ENCODE peak calls at places on chromosome 18, in six cellular contexts. One of them, this sample, is unnamed.

GRCh38 chr18:45666520-45666919 is 51.2 kb downstream of the SLC14A2 start:
- DNase-seq in neuronal stem cell: no peak
- DNase-seq in CD8-positive, alpha-beta T cell: no peak
- DNase-seq in effector memory CD4-positive, alpha-beta T cell: no peak
- DNase-seq in CD4-positive, alpha-beta T cell: no peak
- DNase-seq in uterus: no peak
- DNase-seq in this sample: peak

GRCh38 chr18:46447792-46448191 is 209.2 kb downstream of the LOXHD1 start:
- DNase-seq in neuronal stem cell: no peak
- DNase-seq in CD8-positive, alpha-beta T cell: no peak
- DNase-seq in effector memory CD4-positive, alpha-beta T cell: no peak
- DNase-seq in CD4-positive, alpha-beta T cell: no peak
- DNase-seq in uterus: no peak
- DNase-seq in this sample: no peak

GRCh38 chr18:75377258-75377657 is 50.2 kb downstream of the SMIM21 start:
- DNase-seq in neuronal stem cell: no peak
- DNase-seq in CD8-positive, alpha-beta T cell: no peak
- DNase-seq in effector memory CD4-positive, alpha-beta T cell: no peak
- DNase-seq in CD4-positive, alpha-beta T cell: no peak
- DNase-seq in uterus: no peak
- DNase-seq in this sample: no peak

GRCh38 chr18:63158012-63158631 is 161.4 kb downstream of the BCL2 start:
- DNase-seq in neuronal stem cell: no peak
- DNase-seq in CD8-positive, alpha-beta T cell: no peak
- DNase-seq in effector memory CD4-positive, alpha-beta T cell: no peak
- DNase-seq in CD4-positive, alpha-beta T cell: no peak
- DNase-seq in uterus: no peak
- DNase-seq in this sample: no peak

GRCh38 chr18:21281611-21282010 is 39.6 kb downstream of the GREB1L start:
- DNase-seq in neuronal stem cell: no peak
- DNase-seq in CD8-positive, alpha-beta T cell: no peak
- DNase-seq in effector memory CD4-positive, alpha-beta T cell: no peak
- DNase-seq in CD4-positive, alpha-beta T cell: no peak
- DNase-seq in uterus: no peak
- DNase-seq in this sample: no peak

GRCh38 chr18:48663096-48663930 is 124.5 kb downstream of the CTIF start:
- DNase-seq in neuronal stem cell: no peak
- DNase-seq in CD8-positive, alpha-beta T cell: no peak
- DNase-seq in effector memory CD4-positive, alpha-beta T cell: no peak
- DNase-seq in CD4-positive, alpha-beta T cell: peak
- DNase-seq in uterus: no peak
- DNase-seq in this sample: no peak

GRCh38 chr18:45670281-45670962 is 53.6 kb upstream of the SLC14A1 start:
- DNase-seq in neuronal stem cell: no peak
- DNase-seq in CD8-positive, alpha-beta T cell: peak
- DNase-seq in effector memory CD4-positive, alpha-beta T cell: peak
- DNase-seq in CD4-positive, alpha-beta T cell: no peak
- DNase-seq in uterus: no peak
- DNase-seq in this sample: peak

GRCh38 chr18:62736077-62736476 is 20.7 kb downstream of the PHLPP1 start:
- DNase-seq in neuronal stem cell: no peak
- DNase-seq in CD8-positive, alpha-beta T cell: no peak
- DNase-seq in effector memory CD4-positive, alpha-beta T cell: no peak
- DNase-seq in CD4-positive, alpha-beta T cell: no peak
- DNase-seq in uterus: no peak
- DNase-seq in this sample: no peak

GRCh38 chr18:75473316-75473715 is 45.8 kb upstream of the SMIM21 start:
- DNase-seq in neuronal stem cell: no peak
- DNase-seq in CD8-positive, alpha-beta T cell: no peak
- DNase-seq in effector memory CD4-positive, alpha-beta T cell: no peak
- DNase-seq in CD4-positive, alpha-beta T cell: no peak
- DNase-seq in uterus: no peak
- DNase-seq in this sample: no peak

GRCh38 chr18:6959110-6959509 is 158.5 kb downstream of the LAMA1 start:
- DNase-seq in neuronal stem cell: no peak
- DNase-seq in CD8-positive, alpha-beta T cell: no peak
- DNase-seq in effector memory CD4-positive, alpha-beta T cell: no peak
- DNase-seq in CD4-positive, alpha-beta T cell: no peak
- DNase-seq in uterus: no peak
- DNase-seq in this sample: no peak

GRCh38 chr18:70319185-70319584 is 30.3 kb downstream of the SOCS6 start:
- DNase-seq in neuronal stem cell: no peak
- DNase-seq in CD8-positive, alpha-beta T cell: no peak
- DNase-seq in effector memory CD4-positive, alpha-beta T cell: no peak
- DNase-seq in CD4-positive, alpha-beta T cell: no peak
- DNase-seq in uterus: no peak
- DNase-seq in this sample: no peak

GRCh38 chr18:69882965-69883668 is 64.6 kb downstream of the CD226 start:
- DNase-seq in neuronal stem cell: no peak
- DNase-seq in CD8-positive, alpha-beta T cell: no peak
- DNase-seq in effector memory CD4-positive, alpha-beta T cell: no peak
- DNase-seq in CD4-positive, alpha-beta T cell: no peak
- DNase-seq in uterus: no peak
- DNase-seq in this sample: no peak

GRCh38 chr18:70991577-70991976 is 702.7 kb downstream of the SOCS6 start:
- DNase-seq in neuronal stem cell: no peak
- DNase-seq in CD8-positive, alpha-beta T cell: no peak
- DNase-seq in effector memory CD4-positive, alpha-beta T cell: no peak
- DNase-seq in CD4-positive, alpha-beta T cell: no peak
- DNase-seq in uterus: no peak
- DNase-seq in this sample: no peak

GRCh38 chr18:46174317-46175039 is 70.3 kb downstream of the HAUS1 start:
- DNase-seq in neuronal stem cell: peak
- DNase-seq in CD8-positive, alpha-beta T cell: peak
- DNase-seq in effector memory CD4-positive, alpha-beta T cell: peak
- DNase-seq in CD4-positive, alpha-beta T cell: peak
- DNase-seq in uterus: peak
- DNase-seq in this sample: peak

DNA sequence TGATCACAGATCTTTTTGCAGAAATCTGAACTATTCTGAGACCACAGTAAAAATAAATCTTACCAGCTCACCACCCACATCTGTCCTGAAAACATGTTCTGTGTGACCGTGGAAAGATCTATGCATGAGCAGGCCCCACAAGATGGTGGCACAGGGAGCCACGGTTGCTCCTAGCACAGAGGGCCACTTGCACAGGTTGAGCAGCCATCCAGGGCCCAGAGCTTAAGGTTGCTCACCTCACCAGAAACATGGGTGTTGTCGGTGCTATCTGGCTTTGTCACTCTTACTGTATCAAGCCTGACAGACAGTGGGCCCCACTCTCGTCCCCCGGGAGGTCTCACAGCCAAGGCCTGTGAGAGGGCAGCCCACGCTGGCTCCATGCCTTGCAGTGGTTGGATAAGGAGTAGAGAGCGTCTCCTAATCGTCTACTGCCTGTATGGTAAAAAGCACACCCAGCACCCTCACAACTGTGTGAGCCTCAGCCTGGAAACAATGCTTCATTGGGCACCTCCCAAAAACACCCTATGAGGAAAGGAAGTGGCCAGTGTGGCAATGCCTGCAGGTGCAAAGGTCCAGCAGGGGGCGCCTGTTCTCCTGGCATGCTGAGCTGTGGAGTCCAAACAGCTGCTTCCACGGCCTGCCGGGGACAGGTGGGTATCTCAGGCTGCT is 19.6 kb downstream of the TUBB6 start:
- DNase-seq in neuronal stem cell: peak
- DNase-seq in CD8-positive, alpha-beta T cell: peak
- DNase-seq in effector memory CD4-positive, alpha-beta T cell: peak
- DNase-seq in CD4-positive, alpha-beta T cell: peak
- DNase-seq in uterus: peak
- DNase-seq in this sample: peak
- H3K27ac ChIP-seq in neuronal stem cell: no peak
- H3K27ac ChIP-seq in CD8-positive, alpha-beta T cell: no peak
- H3K27ac ChIP-seq in effector memory CD4-positive, alpha-beta T cell: no peak
- H3K27ac ChIP-seq in CD4-positive, alpha-beta T cell: no peak
- H3K27ac ChIP-seq in uterus: no peak
- H3K27ac ChIP-seq in this sample: peak

GRCh38 chr18:31723639-31723997 is 37.1 kb downstream of the SLC25A52 start:
- DNase-seq in neuronal stem cell: no peak
- DNase-seq in CD8-positive, alpha-beta T cell: no peak
- DNase-seq in effector memory CD4-positive, alpha-beta T cell: no peak
- DNase-seq in CD4-positive, alpha-beta T cell: no peak
- DNase-seq in uterus: no peak
- DNase-seq in this sample: no peak
- H3K27ac ChIP-seq in neuronal stem cell: no peak
- H3K27ac ChIP-seq in CD8-positive, alpha-beta T cell: no peak
- H3K27ac ChIP-seq in effector memory CD4-positive, alpha-beta T cell: no peak
- H3K27ac ChIP-seq in CD4-positive, alpha-beta T cell: no peak
- H3K27ac ChIP-seq in uterus: no peak
- H3K27ac ChIP-seq in this sample: no peak

GRCh38 chr18:44536041-44536440 is 144.6 kb upstream of the SETBP1 start:
- DNase-seq in neuronal stem cell: no peak
- DNase-seq in CD8-positive, alpha-beta T cell: no peak
- DNase-seq in effector memory CD4-positive, alpha-beta T cell: no peak
- DNase-seq in CD4-positive, alpha-beta T cell: no peak
- DNase-seq in uterus: no peak
- DNase-seq in this sample: no peak

GRCh38 chr18:44541159-44541558 is 139.5 kb upstream of the SETBP1 start:
- DNase-seq in neuronal stem cell: no peak
- DNase-seq in CD8-positive, alpha-beta T cell: no peak
- DNase-seq in effector memory CD4-positive, alpha-beta T cell: no peak
- DNase-seq in CD4-positive, alpha-beta T cell: no peak
- DNase-seq in uterus: no peak
- DNase-seq in this sample: no peak

GRCh38 chr18:44536619-44537018 is 144.1 kb upstream of the SETBP1 start:
- DNase-seq in neuronal stem cell: no peak
- DNase-seq in CD8-positive, alpha-beta T cell: no peak
- DNase-seq in effector memory CD4-positive, alpha-beta T cell: no peak
- DNase-seq in CD4-positive, alpha-beta T cell: no peak
- DNase-seq in uterus: no peak
- DNase-seq in this sample: no peak

GRCh38 chr18:44541781-44542180 is 138.9 kb upstream of the SETBP1 start:
- DNase-seq in neuronal stem cell: no peak
- DNase-seq in CD8-positive, alpha-beta T cell: no peak
- DNase-seq in effector memory CD4-positive, alpha-beta T cell: no peak
- DNase-seq in CD4-positive, alpha-beta T cell: no peak
- DNase-seq in uterus: no peak
- DNase-seq in this sample: no peak

DNA sequence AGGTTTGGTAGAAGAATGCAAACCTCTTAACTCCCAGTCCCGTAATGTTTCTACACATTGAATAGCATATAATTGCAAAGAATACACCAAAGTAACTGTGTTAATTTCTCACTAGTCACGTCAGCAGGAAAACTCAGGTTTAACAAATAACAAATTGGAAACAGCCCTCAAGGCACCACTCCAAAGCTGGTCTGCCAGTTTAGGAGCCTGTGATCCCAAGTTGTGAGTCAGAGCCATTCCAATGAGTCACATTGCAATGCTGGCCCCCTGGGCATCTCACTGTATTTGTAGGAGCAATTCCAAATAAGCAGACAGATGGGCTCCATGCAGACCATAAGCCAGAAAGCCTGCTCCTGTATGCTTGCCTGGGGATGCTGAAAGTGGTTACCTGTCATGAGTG is 143.2 kb upstream of the SETBP1 start:
- DNase-seq in neuronal stem cell: no peak
- DNase-seq in CD8-positive, alpha-beta T cell: no peak
- DNase-seq in effector memory CD4-positive, alpha-beta T cell: no peak
- DNase-seq in CD4-positive, alpha-beta T cell: no peak
- DNase-seq in uterus: no peak
- DNase-seq in this sample: no peak
- H3K27ac ChIP-seq in neuronal stem cell: no peak
- H3K27ac ChIP-seq in CD8-positive, alpha-beta T cell: no peak
- H3K27ac ChIP-seq in effector memory CD4-positive, alpha-beta T cell: no peak
- H3K27ac ChIP-seq in CD4-positive, alpha-beta T cell: no peak
- H3K27ac ChIP-seq in uterus: no peak
- H3K27ac ChIP-seq in this sample: no peak

GRCh38 chr18:3603460-3604259 is 153.7 kb downstream of the TGIF1 start:
- DNase-seq in neuronal stem cell: peak
- DNase-seq in CD8-positive, alpha-beta T cell: no peak
- DNase-seq in effector memory CD4-positive, alpha-beta T cell: no peak
- DNase-seq in CD4-positive, alpha-beta T cell: no peak
- DNase-seq in uterus: no peak
- DNase-seq in this sample: peak
- H3K27ac ChIP-seq in neuronal stem cell: peak
- H3K27ac ChIP-seq in CD8-positive, alpha-beta T cell: no peak
- H3K27ac ChIP-seq in effector memory CD4-positive, alpha-beta T cell: peak
- H3K27ac ChIP-seq in CD4-positive, alpha-beta T cell: no peak
- H3K27ac ChIP-seq in uterus: peak
- H3K27ac ChIP-seq in this sample: peak

GRCh38 chr18:13268746-13269285 is 50.3 kb downstream of the LDLRAD4 start:
- DNase-seq in neuronal stem cell: no peak
- DNase-seq in CD8-positive, alpha-beta T cell: no peak
- DNase-seq in effector memory CD4-positive, alpha-beta T cell: no peak
- DNase-seq in CD4-positive, alpha-beta T cell: no peak
- DNase-seq in uterus: no peak
- DNase-seq in this sample: no peak
- H3K27ac ChIP-seq in neuronal stem cell: no peak
- H3K27ac ChIP-seq in CD8-positive, alpha-beta T cell: no peak
- H3K27ac ChIP-seq in effector memory CD4-positive, alpha-beta T cell: no peak
- H3K27ac ChIP-seq in CD4-positive, alpha-beta T cell: no peak
- H3K27ac ChIP-seq in uterus: peak
- H3K27ac ChIP-seq in this sample: no peak

GRCh38 chr18:77129150-77129551 is 3.4 kb downstream of the MBP start:
- DNase-seq in neuronal stem cell: no peak
- DNase-seq in CD8-positive, alpha-beta T cell: no peak
- DNase-seq in effector memory CD4-positive, alpha-beta T cell: no peak
- DNase-seq in CD4-positive, alpha-beta T cell: no peak
- DNase-seq in uterus: peak
- DNase-seq in this sample: no peak
- H3K27ac ChIP-seq in neuronal stem cell: no peak
- H3K27ac ChIP-seq in CD8-positive, alpha-beta T cell: no peak
- H3K27ac ChIP-seq in effector memory CD4-positive, alpha-beta T cell: peak
- H3K27ac ChIP-seq in CD4-positive, alpha-beta T cell: peak
- H3K27ac ChIP-seq in uterus: peak
- H3K27ac ChIP-seq in this sample: peak

GRCh38 chr18:78546281-78546680 is 433.3 kb upstream of the SALL3 start:
- DNase-seq in neuronal stem cell: no peak
- DNase-seq in CD8-positive, alpha-beta T cell: no peak
- DNase-seq in effector memory CD4-positive, alpha-beta T cell: no peak
- DNase-seq in CD4-positive, alpha-beta T cell: no peak
- DNase-seq in uterus: no peak
- DNase-seq in this sample: no peak

GRCh38 chr18:78540636-78541400 is 438.8 kb upstream of the SALL3 start:
- DNase-seq in neuronal stem cell: no peak
- DNase-seq in CD8-positive, alpha-beta T cell: no peak
- DNase-seq in effector memory CD4-positive, alpha-beta T cell: no peak
- DNase-seq in CD4-positive, alpha-beta T cell: no peak
- DNase-seq in uterus: no peak
- DNase-seq in this sample: no peak

GRCh38 chr18:78542204-78542603 is 437.4 kb upstream of the SALL3 start:
- DNase-seq in neuronal stem cell: no peak
- DNase-seq in CD8-positive, alpha-beta T cell: no peak
- DNase-seq in effector memory CD4-positive, alpha-beta T cell: no peak
- DNase-seq in CD4-positive, alpha-beta T cell: no peak
- DNase-seq in uterus: no peak
- DNase-seq in this sample: no peak

GRCh38 chr18:78538669-78539440 is 440.8 kb upstream of the SALL3 start:
- DNase-seq in neuronal stem cell: no peak
- DNase-seq in CD8-positive, alpha-beta T cell: no peak
- DNase-seq in effector memory CD4-positive, alpha-beta T cell: no peak
- DNase-seq in CD4-positive, alpha-beta T cell: no peak
- DNase-seq in uterus: no peak
- DNase-seq in this sample: no peak

GRCh38 chr18:78543201-78543725 is 436.4 kb upstream of the SALL3 start:
- DNase-seq in neuronal stem cell: no peak
- DNase-seq in CD8-positive, alpha-beta T cell: no peak
- DNase-seq in effector memory CD4-positive, alpha-beta T cell: no peak
- DNase-seq in CD4-positive, alpha-beta T cell: no peak
- DNase-seq in uterus: no peak
- DNase-seq in this sample: no peak
- H3K27ac ChIP-seq in neuronal stem cell: no peak
- H3K27ac ChIP-seq in CD8-positive, alpha-beta T cell: no peak
- H3K27ac ChIP-seq in effector memory CD4-positive, alpha-beta T cell: no peak
- H3K27ac ChIP-seq in CD4-positive, alpha-beta T cell: no peak
- H3K27ac ChIP-seq in uterus: no peak
- H3K27ac ChIP-seq in this sample: no peak

GRCh38 chr18:28079883-28080282 is 97.0 kb downstream of the CDH2 start:
- DNase-seq in neuronal stem cell: no peak
- DNase-seq in CD8-positive, alpha-beta T cell: no peak
- DNase-seq in effector memory CD4-positive, alpha-beta T cell: no peak
- DNase-seq in CD4-positive, alpha-beta T cell: no peak
- DNase-seq in uterus: no peak
- DNase-seq in this sample: no peak
- H3K27ac ChIP-seq in neuronal stem cell: no peak
- H3K27ac ChIP-seq in CD8-positive, alpha-beta T cell: no peak
- H3K27ac ChIP-seq in effector memory CD4-positive, alpha-beta T cell: no peak
- H3K27ac ChIP-seq in CD4-positive, alpha-beta T cell: no peak
- H3K27ac ChIP-seq in uterus: no peak
- H3K27ac ChIP-seq in this sample: no peak